ENCODE peak calls at places on chromosomes 1 and 21, in ten cellular contexts. E is cardiac muscle cell, K is neural crest cell, T is breast epithelium, L is fibroblast of lung, D is AG09309, C is brain microvascular endothelial cell, G is endothelial cell, F is pancreas, P is bronchial epithelial cell. J is an unnamed sample.

GRCh38 chr1:145824499-145824842 is 471 bp downstream of the POLR3C start:
- DNase-seq in E (no peak), K (no peak), T (no peak), L (no peak), D (no peak), C (no peak), G (no peak), F (no peak), P (no peak), J (no peak)

GRCh38 chr1:113978863-113979702 is at the start of gene OLFML3:
- DNase-seq in E (peak), K (peak), T (peak), L (peak), D (peak), C (peak), G (peak), F (peak), P (peak), J (peak)

GRCh38 chr1:97903626-97904025 is 17.2 kb downstream of the DPYD start:
- DNase-seq in E (no peak), K (no peak), T (no peak), L (peak), D (no peak), C (peak), G (no peak), F (no peak), P (no peak), J (peak)

GRCh38 chr1:159089184-159089791 is 12.7 kb upstream of the AIM2 start:
- DNase-seq in E (no peak), K (no peak), T (no peak), L (no peak), D (no peak), C (no peak), G (no peak), F (no peak), P (no peak), J (peak)

GRCh38 chr1:172638885-172639831 is 19.7 kb upstream of the FASLG start:
- DNase-seq in E (no peak), K (no peak), T (peak), L (peak), D (peak), C (peak), G (no peak), F (no peak), P (peak), J (peak)

GRCh38 chr1:160702100-160702499 is 9.5 kb downstream of the CD48 start:
- DNase-seq in E (no peak), K (no peak), T (no peak), L (no peak), D (no peak), C (no peak), G (no peak), F (no peak), P (no peak), J (no peak)

GRCh38 chr1:150548632-150549495 is at the start of gene ADAMTSL4:
- DNase-seq in E (peak), K (peak), T (no peak), L (peak), D (no peak), C (peak), G (peak), F (no peak), P (peak), J (peak)

GRCh38 chr1:208513799-208514198 is 269.6 kb upstream of the PLXNA2 start:
- DNase-seq in E (no peak), K (no peak), T (no peak), L (no peak), D (no peak), C (no peak), G (no peak), F (no peak), P (no peak), J (no peak)

GRCh38 chr1:159664247-159664646 is 50.1 kb downstream of the CRP start:
- DNase-seq in E (no peak), K (no peak), T (no peak), L (no peak), D (no peak), C (no peak), G (no peak), F (no peak), P (no peak), J (no peak)

GRCh38 chr1:116504308-116505156 is 66.3 kb downstream of the CD58 start:
- DNase-seq in E (no peak), K (no peak), T (peak), L (peak), D (no peak), C (peak), G (no peak), F (peak), P (peak), J (peak)

GRCh38 chr1:168719306-168720111 is 9.5 kb downstream of the DPT start:
- DNase-seq in E (no peak), K (no peak), T (no peak), L (no peak), D (no peak), C (no peak), G (no peak), F (no peak), P (peak), J (peak)

GRCh38 chr21:46308431-46308830 is 15.2 kb downstream of the C21orf58 start:
- DNase-seq in E (no peak), K (no peak), T (no peak), L (no peak), D (no peak), C (no peak), G (no peak), F (no peak), P (no peak), J (no peak)

GRCh38 chr1:82733645-82734044 is 932.9 kb downstream of the ADGRL2 start:
- DNase-seq in E (no peak), K (no peak), T (no peak), L (no peak), D (no peak), C (no peak), G (no peak), F (no peak), P (no peak), J (no peak)
- TF ChIP-seq CTCF in E (no peak), K (no peak), T (no peak), L (no peak), D (no peak), C (no peak), G (no peak), F (no peak), P (no peak), J (no peak)

DNA sequence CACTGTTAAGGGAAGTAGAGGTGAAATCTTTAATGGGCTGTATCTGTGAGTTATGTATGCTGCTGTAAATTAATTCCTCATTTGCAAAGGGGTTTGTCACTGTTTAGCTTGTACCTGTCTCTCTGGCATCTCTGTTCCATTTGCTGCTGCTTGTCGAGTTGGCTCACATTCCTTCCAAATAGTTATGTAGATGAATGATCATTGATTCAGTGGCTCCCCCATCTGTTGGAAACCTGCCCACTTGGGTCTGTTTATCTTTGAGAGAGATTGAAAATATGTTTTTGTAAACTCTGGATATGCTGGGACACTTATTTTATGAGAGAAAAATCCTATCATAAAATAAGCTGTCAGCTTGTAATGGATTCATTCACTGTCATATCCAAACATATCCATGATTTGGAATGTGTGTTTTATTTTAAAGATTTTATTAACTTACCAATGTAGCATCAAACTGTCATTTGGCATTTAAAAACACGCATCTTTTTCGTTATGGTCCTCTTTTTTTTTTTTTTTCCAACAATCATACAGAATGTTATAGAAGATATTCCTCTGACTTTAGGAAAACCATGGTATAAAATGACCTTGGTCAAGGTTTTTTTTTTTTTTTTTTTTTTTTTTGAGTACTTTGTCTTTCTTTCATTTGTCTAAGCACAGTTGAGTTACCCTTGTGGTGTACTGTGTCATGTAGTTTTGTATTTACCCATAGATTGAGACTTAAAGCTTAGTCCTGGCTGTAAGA is 3.5 kb downstream of the RYR2 start:
- DNase-seq in E (peak), K (no peak), T (no peak), L (no peak), D (no peak), C (no peak), G (no peak), F (no peak), P (no peak), J (peak)
- TF ChIP-seq CTCF in E (no peak), K (no peak), T (no peak), L (no peak), D (no peak), C (no peak), G (no peak), F (no peak), P (no peak), J (no peak)

GRCh38 chr1:82090104-82090503 is 289.4 kb downstream of the ADGRL2 start:
- DNase-seq in E (no peak), K (no peak), T (no peak), L (peak), D (no peak), C (no peak), G (no peak), F (no peak), P (peak), J (peak)
- TF ChIP-seq CTCF in E (peak), K (peak), T (peak), L (peak), D (peak), C (peak), G (peak), F (no peak), P (peak), J (peak)

GRCh38 chr1:90043573-90043972 is 48.7 kb downstream of the ZNF326 start:
- DNase-seq in E (no peak), K (no peak), T (no peak), L (no peak), D (no peak), C (no peak), G (no peak), F (no peak), P (no peak), J (no peak)

GRCh38 chr1:90044346-90044745 is 49.4 kb downstream of the ZNF326 start:
- DNase-seq in E (no peak), K (no peak), T (no peak), L (no peak), D (no peak), C (no peak), G (no peak), F (no peak), P (no peak), J (no peak)

GRCh38 chr1:90046635-90047034 is 51.7 kb downstream of the ZNF326 start:
- DNase-seq in E (no peak), K (no peak), T (no peak), L (no peak), D (no peak), C (no peak), G (no peak), F (no peak), P (no peak), J (no peak)

GRCh38 chr1:90045853-90046563 is 51.1 kb downstream of the ZNF326 start:
- DNase-seq in E (peak), K (peak), T (no peak), L (peak), D (no peak), C (peak), G (peak), F (no peak), P (peak), J (peak)
- TF ChIP-seq CTCF in E (peak), K (peak), T (no peak), L (peak), D (peak), C (peak), G (peak), F (no peak), P (peak), J (peak)

GRCh38 chr1:31572323-31573104 is 3.8 kb upstream of the TINAGL1 start:
- DNase-seq in E (no peak), K (no peak), T (peak), L (peak), D (no peak), C (no peak), G (no peak), F (no peak), P (peak), J (peak)
- TF ChIP-seq CTCF in E (no peak), K (no peak), T (no peak), L (no peak), D (no peak), C (no peak), G (no peak), F (no peak), P (no peak), J (no peak)

GRCh38 chr1:56803561-56804156 is 15.5 kb downstream of the FYB2 start:
- DNase-seq in E (peak), K (peak), T (no peak), L (peak), D (no peak), C (no peak), G (peak), F (no peak), P (peak), J (peak)
- TF ChIP-seq CTCF in E (peak), K (peak), T (peak), L (peak), D (peak), C (peak), G (peak), F (peak), P (peak), J (peak)

GRCh38 chr1:194230351-194231144 is 1044.1 kb upstream of the B3GALT2 start:
- DNase-seq in E (no peak), K (no peak), T (no peak), L (no peak), D (no peak), C (no peak), G (no peak), F (no peak), P (no peak), J (no peak)
- TF ChIP-seq CTCF in E (no peak), K (no peak), T (no peak), L (no peak), D (no peak), C (no peak), G (no peak), F (no peak), P (no peak), J (no peak)

GRCh38 chr21:23455676-23456075 is 2151.6 kb downstream of the MRPL39 start:
- DNase-seq in E (no peak), K (no peak), T (no peak), L (no peak), D (no peak), C (no peak), G (no peak), F (no peak), P (no peak), J (no peak)

GRCh38 chr21:23452384-23453083 is 2154.7 kb downstream of the MRPL39 start:
- DNase-seq in E (peak), K (peak), T (no peak), L (no peak), D (no peak), C (no peak), G (peak), F (no peak), P (no peak), J (no peak)
- TF ChIP-seq CTCF in E (no peak), K (peak), T (no peak), L (no peak), D (no peak), C (no peak), G (no peak), F (no peak), P (no peak), J (no peak)

DNA sequence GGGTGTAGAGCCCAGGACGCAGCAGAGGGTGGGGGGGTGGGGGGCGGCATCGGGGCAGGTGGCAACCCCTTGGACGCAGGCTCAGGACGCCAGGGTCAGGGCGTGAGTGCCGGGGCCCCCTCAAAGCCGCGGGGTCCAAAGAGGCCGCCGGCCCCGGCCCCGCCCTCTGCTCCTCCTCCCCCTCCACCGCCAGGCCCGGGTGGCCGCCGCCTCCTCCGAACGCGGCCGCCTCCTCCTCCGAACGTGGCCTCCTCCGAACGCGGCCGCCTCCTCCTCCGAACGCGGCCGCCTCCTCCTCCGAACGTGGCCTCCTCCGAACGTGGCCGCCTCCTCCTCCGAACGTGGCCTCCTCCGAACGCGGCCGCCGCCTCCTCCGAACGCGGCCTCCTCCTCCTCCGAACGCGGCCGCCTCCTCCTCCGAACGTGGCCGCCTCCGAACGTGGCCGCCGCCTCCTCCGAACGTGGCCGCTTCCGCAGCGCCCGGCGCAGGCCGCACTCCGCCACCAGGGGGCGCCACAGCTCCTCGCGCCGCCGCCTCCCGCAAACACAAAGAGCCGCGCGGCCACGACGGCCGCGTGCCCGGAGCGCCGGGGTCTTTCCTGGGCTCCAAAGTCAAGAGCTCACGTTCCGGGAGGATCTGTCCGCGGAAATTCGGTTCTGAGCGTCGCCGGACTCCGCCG is 19.3 kb upstream of the SAMD11 start:
- DNase-seq in E (peak), K (peak), T (peak), L (peak), D (no peak), C (peak), G (peak), F (peak), P (peak), J (peak)
- TF ChIP-seq CTCF in E (peak), K (peak), T (peak), L (peak), D (peak), C (peak), G (peak), F (peak), P (peak), J (peak)